ENCODE peak calls at places on chromosomes 11 and 22, in four cellular contexts. One of them, this sample, is unnamed.

GRCh38 chr11:18091731-18092130 is 14.2 kb downstream of the SAAL1 start:
- DNase-seq in sigmoid colon: no peak
- DNase-seq in natural killer cell: no peak
- DNase-seq in HCT116: no peak
- DNase-seq in this sample: no peak

GRCh38 chr11:127273593-127274327 is 273.2 kb upstream of the KIRREL3 start:
- DNase-seq in natural killer cell: no peak
- DNase-seq in sigmoid colon: no peak
- DNase-seq in HCT116: no peak
- DNase-seq in this sample: no peak

GRCh38 chr11:110763249-110764011 is 51.2 kb upstream of the ARHGAP20 start:
- DNase-seq in HCT116: no peak
- DNase-seq in natural killer cell: no peak
- DNase-seq in sigmoid colon: no peak
- DNase-seq in this sample: no peak

GRCh38 chr22:27880778-27881394 is 38.2 kb downstream of the PITPNB start:
- DNase-seq in HCT116: peak; percentile 47
- DNase-seq in sigmoid colon: no peak
- DNase-seq in natural killer cell: no peak
- DNase-seq in this sample: no peak

GRCh38 chr22:33932997-33933396 is 12.7 kb upstream of the LARGE1 start:
- DNase-seq in HCT116: no peak
- DNase-seq in natural killer cell: no peak
- DNase-seq in sigmoid colon: no peak
- DNase-seq in this sample: no peak

GRCh38 chr11:41201156-41201555 is 258.3 kb downstream of the LRRC4C start:
- DNase-seq in HCT116: no peak
- DNase-seq in natural killer cell: no peak
- DNase-seq in sigmoid colon: no peak
- DNase-seq in this sample: no peak

GRCh38 chr22:49514656-49515055 is 313.0 kb downstream of the BRD1 start:
- DNase-seq in HCT116: no peak
- DNase-seq in natural killer cell: no peak
- DNase-seq in sigmoid colon: no peak
- DNase-seq in this sample: no peak

GRCh38 chr11:131839326-131839725 is 468.9 kb downstream of the NTM start:
- DNase-seq in natural killer cell: no peak
- DNase-seq in HCT116: no peak
- DNase-seq in sigmoid colon: no peak
- DNase-seq in this sample: no peak

GRCh38 chr11:75867778-75868374 is 52.9 kb downstream of the UVRAG start:
- DNase-seq in sigmoid colon: no peak
- DNase-seq in HCT116: peak; percentile 31
- DNase-seq in natural killer cell: no peak
- DNase-seq in this sample: no peak

GRCh38 chr11:32772731-32773130 is 21.7 kb downstream of the CCDC73 start:
- DNase-seq in natural killer cell: no peak
- DNase-seq in sigmoid colon: no peak
- DNase-seq in HCT116: no peak
- DNase-seq in this sample: no peak

GRCh38 chr11:69178819-69179482 is 23.2 kb downstream of the SMIM38 start:
- DNase-seq in natural killer cell: no peak
- DNase-seq in sigmoid colon: no peak
- DNase-seq in HCT116: no peak
- DNase-seq in this sample: no peak

GRCh38 chr22:49432211-49432905 is 395.3 kb downstream of the BRD1 start:
- DNase-seq in sigmoid colon: no peak
- DNase-seq in HCT116: no peak
- DNase-seq in natural killer cell: no peak
- DNase-seq in this sample: peak; percentile 51

GRCh38 chr11:116424615-116425261 is 348.0 kb downstream of the BUD13 start:
- DNase-seq in sigmoid colon: no peak
- DNase-seq in natural killer cell: no peak
- DNase-seq in HCT116: no peak
- DNase-seq in this sample: no peak
- TF ChIP-seq CTCF in sigmoid colon: no peak
- TF ChIP-seq CTCF in natural killer cell: no peak
- TF ChIP-seq CTCF in HCT116: no peak
- TF ChIP-seq CTCF in this sample: no peak

DNA sequence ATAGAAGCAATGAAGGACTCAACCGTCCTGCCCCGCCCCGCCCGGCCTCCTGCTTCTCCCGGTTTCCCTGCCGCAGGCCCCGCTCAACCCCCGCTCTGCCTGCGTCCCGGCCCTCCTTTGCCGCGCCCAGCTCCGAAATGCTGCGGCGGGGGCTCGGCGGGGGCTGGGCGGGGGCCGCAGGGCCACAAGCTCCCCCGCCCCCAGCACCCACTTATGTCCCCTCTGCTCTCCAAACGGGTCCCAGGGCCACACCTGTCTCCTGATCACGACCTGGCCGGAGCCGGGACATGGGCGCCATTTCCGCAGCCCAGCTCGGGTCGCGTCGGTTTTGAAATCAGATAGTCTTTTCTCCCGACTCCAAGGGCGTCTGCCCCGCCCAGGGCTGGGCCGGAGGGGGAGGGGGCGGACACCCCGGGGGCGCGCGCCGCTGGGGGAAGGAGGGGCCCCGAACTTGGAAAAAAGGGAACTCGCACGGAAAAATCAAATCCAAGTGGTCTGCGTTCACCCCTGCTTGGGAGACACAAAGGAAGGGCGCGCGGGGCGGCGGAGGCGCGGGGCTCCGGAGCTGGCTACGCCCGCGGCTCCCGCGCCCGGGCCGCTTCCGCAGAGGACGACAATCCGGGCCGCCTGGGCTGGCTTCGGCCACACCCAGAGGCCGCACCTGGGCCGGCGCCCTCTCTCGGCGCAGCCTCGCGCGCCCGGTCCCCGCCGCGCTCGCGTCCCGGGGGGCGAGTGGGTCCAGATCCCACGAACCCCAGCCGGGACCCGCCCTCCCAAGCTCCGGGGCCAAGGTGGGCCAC is 70.5 kb upstream of the EP300 start:
- DNase-seq in sigmoid colon: peak; percentile 88
- DNase-seq in HCT116: peak; percentile 41
- DNase-seq in natural killer cell: peak; percentile 32
- DNase-seq in this sample: peak; percentile 81
- TF ChIP-seq CTCF in sigmoid colon: no peak
- TF ChIP-seq CTCF in HCT116: no peak
- TF ChIP-seq CTCF in natural killer cell: no peak
- TF ChIP-seq CTCF in this sample: peak; percentile 22

GRCh38 chr11:2885017-2885675 is 429 bp downstream of the CDKN1C start:
- DNase-seq in natural killer cell: peak; percentile 47
- DNase-seq in HCT116: no peak
- DNase-seq in sigmoid colon: peak; percentile 86
- DNase-seq in this sample: no peak
- TF ChIP-seq CTCF in natural killer cell: peak; percentile 17
- TF ChIP-seq CTCF in HCT116: peak; percentile 35
- TF ChIP-seq CTCF in sigmoid colon: no peak
- TF ChIP-seq CTCF in this sample: peak; percentile 46

GRCh38 chr22:48342732-48343131 is 1484.9 kb downstream of the BRD1 start:
- DNase-seq in natural killer cell: no peak
- DNase-seq in sigmoid colon: peak; percentile 21
- DNase-seq in HCT116: no peak
- DNase-seq in this sample: no peak
- TF ChIP-seq CTCF in natural killer cell: no peak
- TF ChIP-seq CTCF in sigmoid colon: no peak
- TF ChIP-seq CTCF in HCT116: no peak
- TF ChIP-seq CTCF in this sample: no peak

DNA sequence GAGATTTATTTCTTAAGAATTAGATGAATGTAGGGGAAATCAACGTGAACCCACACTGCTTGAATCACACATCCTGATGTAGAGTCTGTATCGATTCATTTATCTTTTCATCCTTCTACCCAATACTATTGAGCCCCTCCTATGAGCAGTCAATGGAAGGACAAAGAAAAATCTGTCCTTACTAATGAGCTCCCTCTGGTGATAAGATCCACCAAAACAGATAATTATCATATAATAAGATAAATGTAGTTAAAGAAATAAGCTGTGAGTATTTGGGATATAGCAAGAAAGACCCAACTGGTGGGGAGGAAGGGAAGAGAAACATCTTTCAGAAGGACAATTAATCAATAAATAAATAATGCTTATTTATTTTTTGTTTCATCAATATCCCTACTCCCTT is 385.1 kb upstream of the CCDC90B start:
- DNase-seq in sigmoid colon: no peak
- DNase-seq in natural killer cell: no peak
- DNase-seq in HCT116: no peak
- DNase-seq in this sample: no peak
- TF ChIP-seq CTCF in sigmoid colon: no peak
- TF ChIP-seq CTCF in natural killer cell: no peak
- TF ChIP-seq CTCF in HCT116: no peak
- TF ChIP-seq CTCF in this sample: no peak

GRCh38 chr11:103875855-103876510 is 160.5 kb upstream of the DDI1 start:
- DNase-seq in sigmoid colon: no peak
- DNase-seq in HCT116: no peak
- DNase-seq in natural killer cell: no peak
- DNase-seq in this sample: no peak

GRCh38 chr11:103881518-103882070 is 154.8 kb upstream of the DDI1 start:
- DNase-seq in natural killer cell: no peak
- DNase-seq in HCT116: no peak
- DNase-seq in sigmoid colon: no peak
- DNase-seq in this sample: no peak

GRCh38 chr11:103880968-103881367 is 155.5 kb upstream of the DDI1 start:
- DNase-seq in HCT116: no peak
- DNase-seq in natural killer cell: no peak
- DNase-seq in sigmoid colon: no peak
- DNase-seq in this sample: no peak

GRCh38 chr11:103878646-103879045 is 157.8 kb upstream of the DDI1 start:
- DNase-seq in HCT116: no peak
- DNase-seq in sigmoid colon: no peak
- DNase-seq in natural killer cell: no peak
- DNase-seq in this sample: no peak

GRCh38 chr11:103877221-103877620 is 159.2 kb upstream of the DDI1 start:
- DNase-seq in sigmoid colon: no peak
- DNase-seq in HCT116: no peak
- DNase-seq in natural killer cell: no peak
- DNase-seq in this sample: no peak
- TF ChIP-seq CTCF in sigmoid colon: no peak
- TF ChIP-seq CTCF in HCT116: no peak
- TF ChIP-seq CTCF in natural killer cell: no peak
- TF ChIP-seq CTCF in this sample: no peak

GRCh38 chr11:2736577-2737225 is 36.9 kb upstream of the KCNQ1OT1 start:
- DNase-seq in HCT116: no peak
- DNase-seq in natural killer cell: no peak
- DNase-seq in sigmoid colon: no peak
- DNase-seq in this sample: no peak
- TF ChIP-seq CTCF in HCT116: no peak
- TF ChIP-seq CTCF in natural killer cell: no peak
- TF ChIP-seq CTCF in sigmoid colon: no peak
- TF ChIP-seq CTCF in this sample: no peak

GRCh38 chr11:96045622-96046456 is 121.9 kb upstream of the MTMR2 start:
- DNase-seq in HCT116: no peak
- DNase-seq in natural killer cell: no peak
- DNase-seq in sigmoid colon: peak; percentile 67
- DNase-seq in this sample: peak; percentile 73
- TF ChIP-seq CTCF in HCT116: no peak
- TF ChIP-seq CTCF in natural killer cell: no peak
- TF ChIP-seq CTCF in sigmoid colon: no peak
- TF ChIP-seq CTCF in this sample: peak; percentile 42

GRCh38 chr11:12199231-12199948 is 89.0 kb downstream of the MICAL2 start:
- DNase-seq in natural killer cell: no peak
- DNase-seq in sigmoid colon: no peak
- DNase-seq in HCT116: no peak
- DNase-seq in this sample: no peak
- TF ChIP-seq CTCF in natural killer cell: no peak
- TF ChIP-seq CTCF in sigmoid colon: no peak
- TF ChIP-seq CTCF in HCT116: no peak
- TF ChIP-seq CTCF in this sample: no peak